ENCODE peak calls at places on chromosomes 2 and 18, in seven cellular contexts. A is posterior vena cava, D is KG1, E is NCI-H748 treated with DMSO at 0.1 percent for 48 hours, U is retina, Z is pons, T is H54. B is an unnamed sample.
A peak's percentile ranks its signal among the peaks of the same experiment; 100 is the strongest.

GRCh38 chr2:165815299-165815698 is 21.3 kb upstream of the GALNT3 start:
- DNase-seq in A (no peak), D (no peak), Z (no peak), U (no peak), E (no peak), T (no peak), B (no peak)

GRCh38 chr2:223856584-223856983 is 19.2 kb upstream of the AP1S3 start:
- DNase-seq in Z (no peak), E (no peak), U (no peak), A (no peak), D (no peak), T (no peak), B (no peak)

GRCh38 chr2:15619938-15620337 is 28.3 kb downstream of the DDX1 start:
- DNase-seq in A (no peak), U (no peak), E (no peak), D (no peak), Z (no peak), T (no peak), B (no peak)

GRCh38 chr2:120820263-120820884 is 84.7 kb downstream of the GLI2 start:
- DNase-seq in D (no peak), Z (no peak), U (peak; percentile 88), E (no peak), T (no peak), A (peak; percentile 80), B (peak; percentile 80)

GRCh38 chr2:75607988-75608683 is 38.4 kb upstream of the MRPL19 start:
- DNase-seq in A (no peak), T (no peak), D (no peak), E (no peak), Z (peak; percentile 31), U (no peak), B (peak; percentile 34)

GRCh38 chr18:25229858-25230257 is 122.1 kb downstream of the ZNF521 start:
- DNase-seq in E (no peak), D (no peak), A (no peak), T (no peak), Z (no peak), U (no peak), B (peak; percentile 31)

GRCh38 chr2:3117650-3118216 is 259.9 kb downstream of the EIPR1 start:
- DNase-seq in E (no peak), T (no peak), A (no peak), Z (no peak), D (no peak), U (no peak), B (no peak)

GRCh38 chr18:12309683-12310198 is 1.7 kb downstream of the TUBB6 start:
- DNase-seq in U (no peak), D (no peak), T (no peak), E (no peak), Z (no peak), A (no peak), B (peak; percentile 33)

GRCh38 chr18:78364123-78364522 is 615.5 kb upstream of the SALL3 start:
- DNase-seq in D (no peak), E (no peak), U (no peak), Z (no peak), T (no peak), A (no peak), B (no peak)

GRCh38 chr18:7038330-7038846 is 79.2 kb downstream of the LAMA1 start:
- DNase-seq in T (peak; percentile 62), U (peak; percentile 46), Z (no peak), E (peak; percentile 80), A (peak; percentile 95), D (no peak), B (peak; percentile 98)

GRCh38 chr2:216829533-216829932 is 30.3 kb downstream of the TNP1 start:
- DNase-seq in T (no peak), U (no peak), A (peak; percentile 93), E (no peak), D (no peak), Z (peak; percentile 19), B (peak; percentile 14)

GRCh38 chr2:75481041-75481836 is 79.5 kb downstream of the EVA1A start:
- DNase-seq in T (no peak), Z (no peak), D (no peak), A (no peak), U (no peak), E (peak; percentile 45), B (no peak)

GRCh38 chr18:24672165-24672950 is 211.9 kb downstream of the HRH4 start:
- DNase-seq in E (no peak), U (no peak), A (no peak), Z (peak; percentile 60), T (no peak), D (no peak), B (no peak)

GRCh38 chr2:187642498-187642897 is 88.3 kb upstream of the TFPI start:
- DNase-seq in U (no peak), Z (no peak), D (no peak), A (no peak), E (no peak), T (no peak), B (peak; percentile 17)

GRCh38 chr2:119650206-119650605 is 28.8 kb upstream of the TMEM177 start:
- DNase-seq in D (no peak), T (no peak), U (no peak), E (no peak), Z (no peak), A (no peak), B (no peak)

GRCh38 chr2:1979101-1979500 is 234.8 kb upstream of the PXDN start:
- DNase-seq in Z (no peak), A (no peak), D (no peak), E (no peak), T (no peak), U (no peak), B (no peak)

GRCh38 chr2:52862801-52863200 is 904.8 kb upstream of the CHAC2 start:
- DNase-seq in A (no peak), Z (no peak), E (no peak), D (no peak), T (no peak), U (no peak), B (peak; percentile 33)

GRCh38 chr2:85852979-85853498 is 35.8 kb downstream of the ST3GAL5 start:
- DNase-seq in D (no peak), U (no peak), A (no peak), Z (peak; percentile 46), T (no peak), E (no peak), B (no peak)

GRCh38 chr18:70041459-70042020 is 93.9 kb upstream of the CD226 start:
- DNase-seq in T (no peak), D (no peak), E (no peak), U (no peak), Z (no peak), A (no peak), B (no peak)

GRCh38 chr2:168002021-168002553 is 245.3 kb downstream of the STK39 start:
- DNase-seq in E (no peak), A (no peak), Z (peak; percentile 36), D (no peak), T (no peak), U (no peak), B (peak; percentile 48)

GRCh38 chr18:8654482-8655451 is 45.5 kb downstream of the RAB12 start:
- DNase-seq in T (peak; percentile 28), U (no peak), D (no peak), Z (peak; percentile 46), A (no peak), E (peak; percentile 54), B (peak; percentile 75)

GRCh38 chr2:134988994-134989605 is 58.1 kb downstream of the MAP3K19 start:
- DNase-seq in E (peak; percentile 23), A (no peak), U (no peak), Z (peak; percentile 41), D (no peak), T (peak; percentile 12), B (peak; percentile 68)